ENCODE peak calls at places on chromosome 19, in ten cellular contexts. R is left ventricle myocardium inferior, N is aorta, M is OCI-LY7, Q is upper lobe of left lung, G is heart right ventricle, A is left lung, T is uterus, B is brain microvascular endothelial cell, O is cardiac muscle cell. Y is an unnamed sample.

GRCh38 chr19:6677924-6678689 is 8.1 kb upstream of the TNFSF14 start:
- DNase-seq in A (peak; percentile 67), N (no peak), Q (peak; percentile 91), R (no peak), T (no peak), M (no peak), O (no peak), G (peak; percentile 33), B (no peak), Y (peak; percentile 30)

GRCh38 chr19:2268480-2268830 is 12.2 kb upstream of the JSRP1 start:
- DNase-seq in T (no peak), R (no peak), G (no peak), Q (no peak), A (no peak), B (no peak), M (no peak), O (no peak), N (no peak), Y (no peak)

GRCh38 chr19:10228925-10229324 is 2.2 kb downstream of the S1PR2 start:
- DNase-seq in R (no peak), A (no peak), Q (no peak), T (peak; percentile 34), G (no peak), N (no peak), M (peak; percentile 80), B (peak; percentile 35), O (peak; percentile 44), Y (no peak)

GRCh38 chr19:5281588-5281987 is 59.0 kb downstream of the PTPRS start:
- DNase-seq in G (peak; percentile 76), M (no peak), R (peak; percentile 84), Q (no peak), O (no peak), N (peak; percentile 79), B (no peak), A (no peak), T (peak; percentile 64), Y (no peak)

GRCh38 chr19:489418-490196 is 6.7 kb upstream of the MADCAM1 start:
- DNase-seq in Q (peak; percentile 83), T (no peak), B (no peak), O (peak; percentile 54), A (no peak), R (no peak), M (peak; percentile 24), G (no peak), N (peak; percentile 79), Y (no peak)

GRCh38 chr19:11737964-11738745 is 591 bp downstream of the ZNF823 start:
- DNase-seq in Q (peak; percentile 84), A (peak; percentile 77), O (peak; percentile 64), N (peak; percentile 64), G (peak; percentile 31), B (peak; percentile 9), T (peak; percentile 23), M (peak; percentile 57), R (peak; percentile 31), Y (peak; percentile 2)

GRCh38 chr19:14494910-14495677 is 833 bp downstream of the GIPC1 start:
- DNase-seq in Q (no peak), R (no peak), T (no peak), B (no peak), M (peak; percentile 17), N (no peak), G (no peak), O (no peak), A (no peak), Y (no peak)

GRCh38 chr19:3096267-3096901 is 2.2 kb downstream of the GNA11 start:
- DNase-seq in M (no peak), Q (peak; percentile 69), N (no peak), B (no peak), R (no peak), O (no peak), T (no peak), G (no peak), A (no peak), Y (no peak)

GRCh38 chr19:35533822-35534521 is 716 bp downstream of the GAPDHS start:
- DNase-seq in R (no peak), T (no peak), G (peak; percentile 35), O (peak; percentile 29), A (no peak), Q (peak; percentile 91), N (peak; percentile 67), M (no peak), B (no peak), Y (no peak)

GRCh38 chr19:2799273-2800020 is 14.1 kb downstream of the THOP1 start:
- DNase-seq in R (no peak), M (no peak), A (no peak), O (no peak), Q (peak; percentile 76), T (no peak), G (no peak), B (no peak), N (no peak), Y (no peak)

GRCh38 chr19:17522988-17523872 is 11.8 kb downstream of the PGLS start:
- DNase-seq in B (no peak), A (peak; percentile 86), M (peak; percentile 97), O (no peak), T (no peak), R (peak; percentile 57), Q (peak; percentile 79), N (peak; percentile 87), G (peak; percentile 41), Y (no peak)

GRCh38 chr19:19039901-19040300 is 6.5 kb downstream of the ARMC6 start:
- DNase-seq in B (no peak), G (no peak), N (no peak), Q (no peak), T (no peak), O (no peak), A (no peak), R (no peak), M (peak; percentile 80), Y (no peak)

GRCh38 chr19:48554385-48555091 is 2.6 kb downstream of the SULT2B1 start:
- DNase-seq in R (no peak), B (no peak), N (no peak), Q (no peak), G (no peak), A (no peak), M (no peak), T (no peak), O (peak; percentile 19), Y (no peak)

GRCh38 chr19:2166741-2167738 is 3.3 kb downstream of the DOT1L start:
- DNase-seq in N (peak; percentile 91), M (no peak), R (peak; percentile 86), B (no peak), A (peak; percentile 88), Q (peak; percentile 91), T (peak; percentile 82), O (no peak), G (peak; percentile 88), Y (no peak)

GRCh38 chr19:58561373-58562125 is 3.1 kb upstream of the UBE2M start:
- DNase-seq in O (no peak), B (no peak), G (no peak), Q (no peak), R (no peak), M (no peak), T (no peak), N (no peak), A (no peak), Y (no peak)

GRCh38 chr19:34794289-34794960 is 21.4 kb upstream of the ZNF599 start:
- DNase-seq in M (no peak), B (no peak), Q (no peak), O (no peak), A (no peak), T (no peak), G (no peak), R (no peak), N (no peak), Y (no peak)

GRCh38 chr19:51641648-51642047 is 5.0 kb downstream of the SIGLEC14 start:
- DNase-seq in B (no peak), N (no peak), M (no peak), G (no peak), T (no peak), A (no peak), Q (no peak), O (no peak), R (no peak), Y (no peak)

DNA sequence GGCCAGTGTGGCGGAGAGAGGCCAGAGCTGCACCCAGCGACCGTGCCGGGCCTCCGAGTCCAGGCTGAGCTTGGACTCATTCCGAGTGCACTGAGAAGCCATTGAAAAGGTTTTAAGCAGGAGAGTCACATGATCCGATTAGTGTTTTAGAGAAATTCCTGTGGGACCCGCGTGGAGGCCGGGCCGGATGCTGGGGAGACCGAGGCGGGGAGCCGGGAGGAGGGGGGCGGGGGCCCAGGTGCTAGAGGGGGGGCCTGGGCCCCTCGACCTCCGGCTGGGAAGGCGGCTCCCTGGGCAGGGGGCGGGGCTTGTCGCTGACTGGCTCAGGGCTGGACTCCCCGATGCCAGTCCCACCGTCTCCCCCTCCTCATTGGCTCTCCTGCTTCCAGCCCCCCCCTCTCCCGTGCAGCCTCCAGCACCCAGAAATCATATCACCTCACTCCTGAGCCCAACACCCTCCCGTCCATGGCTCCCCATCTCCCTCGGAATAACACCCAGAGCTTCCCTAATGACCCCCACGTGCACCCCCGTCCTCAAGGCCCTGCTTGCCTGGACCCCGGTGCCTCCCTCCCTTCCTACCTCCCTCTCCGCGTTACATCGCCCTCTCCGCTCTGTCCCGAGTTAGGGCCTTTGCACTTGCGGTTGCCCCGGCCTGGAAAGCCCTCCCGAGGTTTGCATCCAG is 5.2 kb upstream of the ZNF579 start:
- DNase-seq in G (peak; percentile 87), B (peak; percentile 71), O (peak; percentile 87), A (peak; percentile 86), T (peak; percentile 82), M (peak; percentile 43), R (peak; percentile 80), N (peak; percentile 83), Q (peak; percentile 91), Y (no peak)
- H3K27ac ChIP-seq in G (peak overlapping the region; percentile 63), B (no peak overlapping the region), O (peak overlapping the region; percentile 38), A (no peak overlapping the region), T (peak overlapping the region; percentile 35), M (no peak overlapping the region), R (peak overlapping the region; percentile 83), N (no peak overlapping the region), Q (peak overlapping the region; percentile 73), Y (no peak overlapping the region)

DNA sequence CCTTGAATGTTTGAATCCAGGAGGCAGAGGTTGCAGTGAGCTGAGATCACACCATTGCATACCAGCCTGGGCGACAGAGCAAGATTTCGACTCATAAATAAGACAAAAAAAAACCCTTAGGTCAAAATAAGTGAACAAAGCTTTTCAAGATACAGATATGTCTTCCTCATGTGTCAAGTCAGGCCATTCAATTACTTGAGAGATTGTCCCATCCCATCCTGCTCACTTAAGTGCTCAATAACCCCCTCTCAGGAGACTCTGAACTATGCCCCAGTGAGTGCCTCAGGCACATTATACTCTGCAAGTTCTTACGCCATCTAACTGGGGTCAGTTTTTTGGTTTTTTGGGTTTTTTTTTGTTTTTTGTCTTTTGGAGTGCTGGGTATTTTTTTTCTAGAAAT is 2.6 kb downstream of the ZNF91 start:
- DNase-seq in N (no peak), B (no peak), O (no peak), R (no peak), G (no peak), A (no peak), Q (no peak), T (no peak), M (no peak), Y (no peak)
- H3K36me3 ChIP-seq in N (peaks cover 2% of the 10 kb centered on the region), B (peaks cover 2% of the 10 kb centered on the region), O (no peaks in the 10 kb centered on the region), R (peaks cover 9% of the 10 kb centered on the region), G (no peaks in the 10 kb centered on the region), A (no peaks in the 10 kb centered on the region), Q (peaks cover 14% of the 10 kb centered on the region), T (no peaks in the 10 kb centered on the region), M (peaks cover 63% of the 10 kb centered on the region), Y (peaks cover 10% of the 10 kb centered on the region)

GRCh38 chr19:29323972-29324680 is 111.2 kb upstream of the UQCRFS1 start:
- DNase-seq in T (no peak), B (no peak), A (no peak), R (no peak), M (no peak), O (no peak), Q (no peak), N (no peak), G (no peak), Y (no peak)
- H3K27ac ChIP-seq in T (no peak overlapping the region), B (no peak overlapping the region), A (no peak overlapping the region), R (no peak overlapping the region), M (no peak overlapping the region), O (no peak overlapping the region), Q (no peak overlapping the region), N (no peak overlapping the region), G (no peak overlapping the region), Y (no peak overlapping the region)

GRCh38 chr19:50409347-50409746 is 9.4 kb upstream of the SPIB start:
- DNase-seq in O (no peak), T (no peak), A (no peak), B (no peak), Q (peak; percentile 58), G (no peak), R (no peak), M (no peak), N (no peak), Y (no peak)
- H3K36me3 ChIP-seq in O (peaks cover 5% of the 10 kb centered on the region), T (no peaks in the 10 kb centered on the region), A (no peaks in the 10 kb centered on the region), B (no peaks in the 10 kb centered on the region), Q (peaks cover 46% of the 10 kb centered on the region), G (no peaks in the 10 kb centered on the region), R (peaks cover 21% of the 10 kb centered on the region), M (peaks cover 90% of the 10 kb centered on the region), N (no peaks in the 10 kb centered on the region), Y (peaks cover 6% of the 10 kb centered on the region)

Y was measured in effector memory CD4-positive, alpha-beta T cell.